ENCODE peak calls at places on chromosomes 11 and 22, in four cellular contexts. S is K562, W is HepG2, H is GM12878. G is an unnamed sample.

GRCh38 chr22:28129319-28129962 is 210.4 kb upstream of the PITPNB start:
- DNase-seq in S (no peak), H (no peak), W (no peak), G (no peak)

GRCh38 chr11:123654566-123655081 is at the start of gene SCN3B:
- DNase-seq in H (no peak), W (peak; percentile 24), S (peak; percentile 94), G (peak; percentile 79)

GRCh38 chr11:104995001-104995408 is 26.6 kb upstream of the CASP4 start:
- DNase-seq in S (no peak), W (peak; percentile 85), H (no peak), G (no peak)

GRCh38 chr11:76798202-76798581 is 15.0 kb downstream of the TSKU start:
- DNase-seq in S (no peak), W (no peak), H (no peak), G (no peak)

GRCh38 chr22:39490135-39490798 is 11.8 kb upstream of the MIEF1 start:
- DNase-seq in H (no peak), W (peak; percentile 62), S (peak; percentile 82), G (peak; percentile 84)

GRCh38 chr22:39463277-39463676 is 6.5 kb downstream of the MGAT3 start:
- DNase-seq in H (no peak), S (no peak), W (no peak), G (no peak)

GRCh38 chr11:31812392-31813241 is 1.5 kb upstream of the PAX6 start:
- DNase-seq in H (no peak), W (peak; percentile 17), S (no peak), G (peak; percentile 37)

GRCh38 chr11:129295746-129296145 is 79.9 kb upstream of the BARX2 start:
- DNase-seq in S (no peak), H (no peak), W (no peak), G (no peak)

GRCh38 chr11:76459299-76459698 is 14.5 kb downstream of the EMSY start:
- DNase-seq in S (peak; percentile 20), H (no peak), W (no peak), G (no peak)

GRCh38 chr11:69867076-69868002 is 48.1 kb upstream of the FGF3 start:
- DNase-seq in W (no peak), H (no peak), S (no peak), G (no peak)

DNA sequence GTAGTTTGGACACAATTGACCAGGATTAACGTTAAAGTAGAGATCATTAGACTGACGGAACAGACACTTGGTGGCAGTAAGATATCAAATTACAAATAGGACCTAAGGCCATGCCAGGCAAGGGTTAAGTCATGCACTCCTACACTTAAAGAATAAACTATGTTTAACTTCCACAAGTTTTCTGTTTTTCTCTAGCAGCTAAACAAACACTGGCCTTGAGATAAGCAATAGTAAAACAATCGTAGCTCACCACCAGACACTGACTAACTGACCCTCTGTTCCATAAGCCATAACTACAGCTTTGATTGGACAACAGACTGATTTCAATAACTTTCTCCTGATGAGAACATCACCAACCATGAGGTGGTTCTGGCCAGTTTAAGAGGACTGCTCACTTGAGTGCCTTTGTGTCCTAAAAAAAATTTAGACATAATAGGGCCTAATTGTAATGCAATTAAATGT is 2.0 kb upstream of the CEP126 start:
- DNase-seq in H (no peak), S (no peak), W (peak; percentile 45), G (no peak)
- TF ChIP-seq TCF7 in H (no peak), S (no peak), W (no peak), G (no peak)

GRCh38 chr11:10108901-10109665 is 184.9 kb downstream of the SBF2 start:
- DNase-seq in H (no peak), S (no peak), W (no peak), G (no peak)
- TF ChIP-seq TCF7 in H (no peak), S (no peak), W (no peak), G (no peak)

GRCh38 chr11:35317253-35317652 is 102.1 kb downstream of the SLC1A2 start:
- DNase-seq in W (no peak), H (no peak), S (no peak), G (no peak)

GRCh38 chr11:35321111-35321510 is 98.2 kb downstream of the SLC1A2 start:
- DNase-seq in S (no peak), W (no peak), H (no peak), G (no peak)

GRCh38 chr11:35321532-35322320 is 97.6 kb downstream of the SLC1A2 start:
- DNase-seq in W (no peak), H (no peak), S (no peak), G (no peak)

GRCh38 chr11:35318309-35318708 is 101.0 kb downstream of the SLC1A2 start:
- DNase-seq in S (no peak), W (no peak), H (no peak), G (no peak)

GRCh38 chr11:35318977-35319925 is 100.1 kb downstream of the SLC1A2 start:
- DNase-seq in H (no peak), S (no peak), W (no peak), G (no peak)
- TF ChIP-seq TCF7 in H (no peak), S (no peak), W (no peak), G (no peak)

DNA sequence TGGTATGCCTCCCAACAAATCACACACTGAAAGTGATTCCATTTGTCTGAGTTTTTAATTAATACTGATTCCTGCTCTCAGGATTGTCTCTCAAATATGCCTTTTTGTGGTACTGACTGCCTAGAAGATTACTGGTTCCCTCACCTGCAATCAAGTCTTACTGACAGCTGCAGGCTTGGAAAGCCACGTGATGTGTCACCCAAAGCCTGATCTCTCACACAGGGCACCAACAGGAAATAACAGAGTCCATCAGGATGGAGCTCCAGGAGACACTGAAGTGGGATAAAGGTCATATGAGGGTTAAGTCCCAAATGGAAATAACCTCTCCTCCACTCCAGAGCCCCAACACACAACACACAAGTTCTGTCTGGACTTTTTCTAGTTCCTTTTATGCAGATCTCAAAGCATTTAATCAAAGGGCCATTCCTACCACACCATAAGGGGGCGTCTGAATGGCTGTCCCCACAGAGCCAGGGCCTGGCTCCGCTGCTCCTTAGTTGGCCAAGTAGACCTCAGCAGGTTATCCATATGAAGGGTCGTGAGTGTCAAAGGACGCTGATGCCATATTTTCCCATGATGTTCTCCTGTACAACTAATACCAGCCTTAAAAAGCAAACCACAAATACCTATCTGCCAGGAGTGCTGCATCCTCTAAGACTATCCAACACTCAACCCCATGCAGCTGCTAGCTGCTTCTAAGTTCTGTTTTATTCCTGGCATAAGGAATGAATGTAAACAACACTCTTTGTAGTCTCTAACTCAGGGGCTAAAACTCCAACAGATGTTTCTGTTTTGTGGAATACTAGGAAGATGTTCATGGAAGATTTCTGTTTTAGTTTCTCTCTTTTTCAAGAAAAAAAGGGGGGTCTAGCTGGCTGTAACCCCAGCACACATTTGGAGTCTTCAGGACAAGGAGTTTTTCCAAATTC is 13.0 kb downstream of the SCUBE2 start:
- DNase-seq in S (no peak), H (no peak), W (no peak), G (no peak)
- TF ChIP-seq TCF7 in S (no peak), H (no peak), W (no peak), G (no peak)

DNA sequence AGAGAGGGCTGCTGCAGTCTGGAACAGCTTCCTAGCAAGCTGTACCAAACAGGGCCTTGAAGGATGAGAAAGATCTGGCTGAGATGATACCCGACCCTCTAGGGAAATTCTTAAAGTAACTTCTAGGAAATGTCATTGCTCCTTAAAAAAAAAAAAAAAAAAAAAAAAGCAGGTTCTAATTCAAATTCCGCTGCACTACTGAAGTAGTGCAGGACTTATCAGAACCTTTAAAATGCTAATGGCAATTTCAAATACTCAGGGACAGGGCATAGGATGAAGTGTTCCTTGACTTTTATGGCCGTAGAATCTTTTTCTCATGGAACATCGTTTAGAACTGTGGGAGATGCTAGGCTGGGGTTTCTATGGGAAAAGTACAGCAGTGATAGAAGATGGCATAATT is 13.1 kb downstream of the MIAT start:
- DNase-seq in S (no peak), H (no peak), W (no peak), G (no peak)
- TF ChIP-seq TCF7 in S (no peak), H (no peak), W (no peak), G (no peak)

DNA sequence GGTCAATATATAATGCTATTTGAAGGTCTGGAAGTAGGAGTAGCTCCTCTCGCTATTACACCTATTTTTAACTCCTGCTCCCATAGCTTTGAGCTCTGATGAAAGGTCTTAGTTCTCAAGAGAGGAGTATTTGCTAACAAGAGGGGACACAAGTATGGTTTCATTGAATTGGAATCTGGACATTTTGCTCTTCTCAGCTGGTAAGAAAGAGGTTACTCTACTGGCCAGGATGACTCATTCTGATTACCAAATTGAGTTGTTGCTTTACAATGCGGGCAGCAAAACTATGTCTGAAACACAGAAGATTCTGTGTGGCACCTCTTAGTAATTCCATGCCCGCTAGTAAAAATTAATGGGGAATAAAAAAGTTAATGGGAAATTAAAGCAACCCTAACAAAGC is 63.6 kb upstream of the EP300 start:
- DNase-seq in W (peak; percentile 64), S (no peak), H (no peak), G (no peak)
- TF ChIP-seq TCF7 in W (no peak), S (no peak), H (no peak), G (no peak)

DNA sequence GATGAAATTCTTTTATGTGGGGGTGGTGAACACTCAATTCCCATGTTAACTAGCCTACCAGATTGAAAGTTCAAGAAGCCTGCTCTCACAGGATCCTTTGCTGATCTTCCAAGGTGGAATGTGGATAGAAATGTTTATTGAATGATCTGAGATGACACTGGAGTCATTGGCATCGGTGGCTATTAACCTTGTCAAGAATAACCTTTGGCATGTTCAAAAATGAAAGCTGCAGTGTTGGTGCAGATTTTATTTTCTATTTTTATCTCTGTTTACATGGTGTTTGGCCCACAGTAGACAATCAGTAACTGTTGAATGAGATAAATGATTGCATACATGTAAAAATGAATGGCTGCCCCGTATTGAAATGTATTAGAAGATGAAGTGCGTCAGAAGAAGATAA is 19.0 kb downstream of the MCAM start:
- DNase-seq in S (no peak), H (no peak), W (no peak), G (no peak)
- TF ChIP-seq TCF7 in S (no peak), H (no peak), W (no peak), G (no peak)

DNA sequence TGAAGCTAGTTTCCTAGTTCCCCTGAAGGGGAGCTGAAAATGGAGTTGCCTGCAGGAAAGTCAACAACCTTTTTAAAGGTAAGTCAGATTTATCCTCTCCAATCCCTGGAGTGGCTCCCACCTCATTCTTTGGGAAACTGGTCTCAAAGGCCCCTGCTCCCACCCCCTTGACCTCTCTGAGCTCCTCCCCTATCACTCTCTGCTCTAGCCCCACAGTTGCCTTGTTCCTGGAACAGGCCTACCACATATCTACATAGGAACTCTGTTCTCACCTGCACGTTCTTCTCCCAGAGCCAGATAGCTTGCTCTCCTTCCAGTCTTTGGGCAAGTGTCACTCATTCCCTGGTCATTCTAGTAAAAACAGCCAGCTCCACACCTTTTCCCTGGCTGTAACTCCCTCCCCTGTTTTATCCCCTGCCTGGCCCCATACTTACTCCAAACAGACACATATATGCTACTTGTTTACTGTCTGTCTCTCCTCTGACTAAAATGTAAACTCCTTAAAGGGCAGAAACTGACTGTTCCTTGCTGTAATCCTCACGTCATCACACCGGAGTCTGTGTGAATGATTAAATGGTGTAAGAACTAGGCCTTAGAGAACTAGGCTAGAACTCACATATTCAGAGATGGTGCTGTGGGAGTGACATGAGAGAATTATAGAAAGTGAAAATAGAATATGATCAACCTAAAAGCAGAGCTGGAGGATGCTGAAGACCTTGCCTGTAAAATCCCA is 53.3 kb downstream of the TCF20 start:
- DNase-seq in H (peak; percentile 19), S (no peak), W (no peak), G (no peak)
- TF ChIP-seq TCF7 in H (no peak), S (no peak), W (no peak), G (no peak)

G was measured in WTC11.